ENCODE peak calls at places on chromosome 3, in seven cellular contexts. K is upper lobe of right lung, M is stomach, J is progenitor cell of endocrine pancreas, V is endothelial cell, C is HFFc6, L is brain microvascular endothelial cell. O is an unnamed sample.

GRCh38 chr3:40566699-40567098 is 41.9 kb downstream of the ZNF621 start:
- DNase-seq in K (no peak), M (no peak), J (no peak), V (no peak), C (no peak), L (no peak), O (no peak)

GRCh38 chr3:113005622-113006021 is 14.8 kb downstream of the GTPBP8 start:
- DNase-seq in K (no peak), M (no peak), J (no peak), V (no peak), C (no peak), L (no peak), O (no peak)

GRCh38 chr3:76438971-76439370 is 600.9 kb upstream of the ROBO2 start:
- DNase-seq in K (no peak), M (no peak), J (no peak), V (no peak), C (no peak), L (peak; percentile 56), O (no peak)

GRCh38 chr3:161700998-161701397 is 204.4 kb downstream of the OTOL1 start:
- DNase-seq in K (no peak), M (no peak), J (no peak), V (peak; percentile 4), C (no peak), L (no peak), O (no peak)

GRCh38 chr3:49244589-49245205 is 32.3 kb downstream of the C3orf62 start:
- DNase-seq in K (peak; percentile 6), M (no peak), J (no peak), V (no peak), C (no peak), L (no peak), O (no peak)

GRCh38 chr3:191328383-191328962 is 721 bp upstream of the CCDC50 start:
- DNase-seq in K (no peak), M (no peak), J (no peak), V (no peak), C (no peak), L (no peak), O (no peak)

GRCh38 chr3:3705090-3705775 is 94.0 kb upstream of the LRRN1 start:
- DNase-seq in K (no peak), M (no peak), J (no peak), V (no peak), C (no peak), L (no peak), O (no peak)

GRCh38 chr3:42161050-42161935 is 70.1 kb downstream of the TRAK1 start:
- DNase-seq in K (no peak), M (no peak), J (no peak), V (no peak), C (peak; percentile 18), L (peak; percentile 62), O (no peak)

GRCh38 chr3:148556664-148557063 is 141.0 kb upstream of the AGTR1 start:
- DNase-seq in K (no peak), M (no peak), J (no peak), V (no peak), C (no peak), L (no peak), O (no peak)

GRCh38 chr3:151226088-151226563 is 23.1 kb upstream of the GPR171 start:
- DNase-seq in K (no peak), M (no peak), J (no peak), V (no peak), C (peak; percentile 85), L (peak; percentile 92), O (no peak)

GRCh38 chr3:111582114-111582461 is 13.1 kb downstream of the ZBED2 start:
- DNase-seq in K (no peak), M (no peak), J (no peak), V (no peak), C (peak; percentile 97), L (peak; percentile 88), O (no peak)

GRCh38 chr3:182596673-182597410 is 196.5 kb upstream of the ATP11B start:
- DNase-seq in K (no peak), M (no peak), J (no peak), V (no peak), C (no peak), L (no peak), O (no peak)

GRCh38 chr3:69231929-69232437 is 109.6 kb upstream of the LMOD3 start:
- DNase-seq in K (no peak), M (peak; percentile 52), J (no peak), V (no peak), C (no peak), L (peak; percentile 49), O (no peak)

GRCh38 chr3:123664771-123665170 is 79.9 kb upstream of the HACD2 start:
- DNase-seq in K (no peak), M (no peak), J (no peak), V (no peak), C (no peak), L (no peak), O (no peak)

GRCh38 chr3:41751597-41751996 is 210.3 kb downstream of the ULK4 start:
- DNase-seq in K (no peak), M (no peak), J (no peak), V (no peak), C (no peak), L (no peak), O (no peak)

GRCh38 chr3:84904819-84905555 is 53.8 kb upstream of the CADM2 start:
- DNase-seq in K (no peak), M (no peak), J (no peak), V (peak; percentile 4), C (no peak), L (no peak), O (no peak)

GRCh38 chr3:108820586-108820985 is 2.0 kb upstream of the TRAT1 start:
- DNase-seq in K (no peak), M (no peak), J (no peak), V (no peak), C (no peak), L (no peak), O (no peak)

GRCh38 chr3:108822167-108822897 is at the start of gene TRAT1:
- DNase-seq in K (no peak), M (no peak), J (no peak), V (no peak), C (no peak), L (no peak), O (no peak)

GRCh38 chr3:108818404-108818803 is 4.2 kb upstream of the TRAT1 start:
- DNase-seq in K (no peak), M (peak; percentile 28), J (no peak), V (peak; percentile 36), C (no peak), L (no peak), O (no peak)
- TF ChIP-seq CTCF in K (peak; percentile 20), M (no peak), J (peak; percentile 37), V (no peak), C (no peak), L (peak; percentile 18), O (peak; percentile 16)

DNA sequence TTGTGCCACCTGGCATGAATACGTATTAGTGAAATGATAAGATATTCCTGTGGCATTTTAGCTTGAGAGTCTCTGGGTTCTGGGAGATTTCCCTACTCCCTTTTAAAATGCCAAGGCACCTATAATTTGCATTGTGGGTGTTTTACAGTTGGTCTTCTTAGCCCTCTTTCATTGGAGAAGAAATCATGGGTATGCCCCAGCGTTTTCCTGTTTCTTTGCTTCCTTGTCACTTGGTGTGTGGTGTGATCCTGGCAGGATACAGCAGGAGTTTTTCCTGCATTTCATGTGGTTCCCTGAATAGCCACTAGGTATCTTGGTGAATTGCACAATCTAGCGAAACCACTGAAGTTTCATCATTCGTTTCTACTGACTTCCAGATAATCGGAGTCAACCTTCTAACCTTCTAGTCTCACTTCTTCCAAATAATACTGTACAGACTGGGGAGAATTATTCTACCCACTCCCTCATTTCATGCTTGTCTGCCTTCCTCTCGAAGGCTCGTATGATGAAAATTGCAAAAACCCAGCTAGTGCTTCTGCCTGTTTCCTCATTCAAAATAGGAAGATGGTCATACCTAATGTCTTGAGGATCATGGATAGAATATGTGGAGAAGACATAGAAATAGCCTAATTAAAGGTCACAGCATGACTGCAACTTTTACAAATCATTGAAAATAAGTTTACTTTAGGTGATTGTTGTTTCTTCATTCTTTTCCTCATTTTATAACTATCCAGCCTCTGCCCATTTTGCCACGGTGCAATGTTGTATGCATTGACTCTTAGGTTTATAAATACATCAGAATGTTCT is 2.7 kb downstream of the BHLHE40 start:
- DNase-seq in K (no peak), M (no peak), J (no peak), V (peak; percentile 33), C (peak; percentile 63), L (peak; percentile 59), O (no peak)
- TF ChIP-seq CTCF in K (peak; percentile 42), M (no peak), J (peak; percentile 34), V (peak; percentile 53), C (peak; percentile 74), L (peak; percentile 62), O (peak; percentile 75)

DNA sequence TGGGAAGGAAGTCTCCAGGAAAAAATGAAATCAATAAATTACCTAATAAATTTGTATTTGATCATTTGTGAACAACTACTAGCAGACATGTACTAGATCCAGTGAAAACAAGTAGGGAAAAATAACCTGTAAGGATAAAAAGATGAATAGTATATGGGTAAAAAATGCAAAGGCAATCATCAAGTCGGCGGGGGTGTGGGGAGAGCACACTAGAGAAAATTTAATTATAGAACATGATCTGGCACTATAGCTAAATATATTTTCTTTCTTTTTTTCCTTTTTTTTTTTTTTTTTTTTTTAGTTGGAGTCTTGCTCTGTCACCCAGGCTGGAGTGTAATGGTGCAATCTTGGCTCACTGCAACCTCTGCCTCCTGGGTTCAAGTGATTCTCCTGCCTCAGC is 22.5 kb upstream of the GPD1L start:
- DNase-seq in K (no peak), M (no peak), J (no peak), V (no peak), C (no peak), L (no peak), O (no peak)
- TF ChIP-seq CTCF in K (no peak), M (no peak), J (no peak), V (no peak), C (no peak), L (no peak), O (no peak)

DNA sequence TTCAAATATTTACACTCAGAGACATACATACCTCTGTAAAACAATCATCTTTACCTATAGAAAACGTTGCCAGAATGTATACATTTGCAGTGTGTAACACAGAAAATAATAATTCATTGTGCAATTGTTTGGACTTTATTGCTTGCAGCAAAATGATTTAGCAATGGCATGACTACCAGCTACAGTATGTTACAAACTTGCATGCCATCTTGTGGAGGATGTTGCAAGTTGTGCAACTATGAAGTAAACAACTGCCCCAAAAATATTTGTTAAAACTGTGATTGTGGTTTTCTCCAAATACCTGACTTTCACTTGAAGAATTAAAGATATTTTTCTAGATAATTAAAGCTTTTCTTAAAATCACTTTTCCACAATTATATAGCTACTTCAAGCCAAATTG is 27.1 kb upstream of the C3orf49 start:
- DNase-seq in K (no peak), M (no peak), J (no peak), V (no peak), C (peak; percentile 65), L (peak; percentile 11), O (no peak)
- TF ChIP-seq CTCF in K (peak; percentile 23), M (no peak), J (peak; percentile 33), V (no peak), C (peak; percentile 78), L (peak; percentile 44), O (peak; percentile 19)

GRCh38 chr3:129892857-129893615 is 475 bp downstream of the TMCC1 start:
- DNase-seq in K (peak; percentile 89), M (no peak), J (peak; percentile 60), V (peak; percentile 66), C (no peak), L (no peak), O (peak; percentile 81)
- TF ChIP-seq CTCF in K (no peak), M (no peak), J (no peak), V (no peak), C (no peak), L (no peak), O (no peak)

GRCh38 chr3:169813757-169814517 is 1.2 kb upstream of the LRRC34 start:
- DNase-seq in K (peak; percentile 68), M (peak; percentile 46), J (no peak), V (no peak), C (no peak), L (no peak), O (no peak)
- TF ChIP-seq CTCF in K (peak; percentile 53), M (peak; percentile 29), J (peak; percentile 40), V (no peak), C (no peak), L (peak; percentile 58), O (peak; percentile 32)